ENCODE peak calls at places on chromosomes 5 and 9, in ten cellular contexts. One of them, this sample, is unnamed.

GRCh38 chr5:137036630-137037029 is 462.5 kb downstream of the SPOCK1 start:
- DNase-seq in neural crest cell: no peak
- DNase-seq in H9: peak
- DNase-seq in activated CD8-positive, alpha-beta T cell treated with anti-CD3 and anti-CD28 coated beads for 36 hours: no peak
- DNase-seq in WTC11: peak
- DNase-seq in AG04450: no peak
- DNase-seq in dorsolateral prefrontal cortex: no peak
- DNase-seq in GM12865: no peak
- DNase-seq in esophagus squamous epithelium: no peak
- DNase-seq in fibroblast of mammary gland: no peak
- DNase-seq in this sample: no peak

GRCh38 chr5:14097998-14098471 is 45.1 kb upstream of the TRIO start:
- DNase-seq in fibroblast of mammary gland: peak
- DNase-seq in esophagus squamous epithelium: no peak
- DNase-seq in neural crest cell: no peak
- DNase-seq in dorsolateral prefrontal cortex: no peak
- DNase-seq in AG04450: peak
- DNase-seq in activated CD8-positive, alpha-beta T cell treated with anti-CD3 and anti-CD28 coated beads for 36 hours: no peak
- DNase-seq in GM12865: no peak
- DNase-seq in H9: no peak
- DNase-seq in WTC11: no peak
- DNase-seq in this sample: no peak

GRCh38 chr9:84000186-84000585 is 19.6 kb downstream of the RMI1 start:
- DNase-seq in H9: no peak
- DNase-seq in activated CD8-positive, alpha-beta T cell treated with anti-CD3 and anti-CD28 coated beads for 36 hours: no peak
- DNase-seq in GM12865: no peak
- DNase-seq in dorsolateral prefrontal cortex: no peak
- DNase-seq in esophagus squamous epithelium: no peak
- DNase-seq in fibroblast of mammary gland: no peak
- DNase-seq in neural crest cell: no peak
- DNase-seq in WTC11: no peak
- DNase-seq in AG04450: no peak
- DNase-seq in this sample: no peak

GRCh38 chr9:129284607-129285291 is 106.7 kb upstream of the IER5L start:
- DNase-seq in dorsolateral prefrontal cortex: peak
- DNase-seq in WTC11: no peak
- DNase-seq in neural crest cell: no peak
- DNase-seq in fibroblast of mammary gland: no peak
- DNase-seq in H9: no peak
- DNase-seq in GM12865: no peak
- DNase-seq in activated CD8-positive, alpha-beta T cell treated with anti-CD3 and anti-CD28 coated beads for 36 hours: no peak
- DNase-seq in AG04450: no peak
- DNase-seq in esophagus squamous epithelium: no peak
- DNase-seq in this sample: no peak

GRCh38 chr5:83253731-83254130 is 176.4 kb downstream of the XRCC4 start:
- DNase-seq in esophagus squamous epithelium: no peak
- DNase-seq in neural crest cell: no peak
- DNase-seq in AG04450: no peak
- DNase-seq in fibroblast of mammary gland: peak
- DNase-seq in WTC11: no peak
- DNase-seq in dorsolateral prefrontal cortex: no peak
- DNase-seq in activated CD8-positive, alpha-beta T cell treated with anti-CD3 and anti-CD28 coated beads for 36 hours: no peak
- DNase-seq in H9: no peak
- DNase-seq in GM12865: no peak
- DNase-seq in this sample: no peak

GRCh38 chr5:77852514-77853352 is 76.6 kb upstream of the TBCA start:
- DNase-seq in activated CD8-positive, alpha-beta T cell treated with anti-CD3 and anti-CD28 coated beads for 36 hours: peak
- DNase-seq in neural crest cell: peak
- DNase-seq in AG04450: no peak
- DNase-seq in H9: peak
- DNase-seq in GM12865: peak
- DNase-seq in dorsolateral prefrontal cortex: peak
- DNase-seq in WTC11: peak
- DNase-seq in esophagus squamous epithelium: no peak
- DNase-seq in fibroblast of mammary gland: peak
- DNase-seq in this sample: no peak

GRCh38 chr5:135810188-135810943 is 24.1 kb upstream of the SLC25A48 start:
- DNase-seq in activated CD8-positive, alpha-beta T cell treated with anti-CD3 and anti-CD28 coated beads for 36 hours: no peak
- DNase-seq in AG04450: no peak
- DNase-seq in GM12865: peak
- DNase-seq in neural crest cell: no peak
- DNase-seq in dorsolateral prefrontal cortex: no peak
- DNase-seq in H9: no peak
- DNase-seq in esophagus squamous epithelium: no peak
- DNase-seq in WTC11: no peak
- DNase-seq in fibroblast of mammary gland: no peak
- DNase-seq in this sample: no peak

GRCh38 chr5:59744531-59744992 is 149.0 kb downstream of the PDE4D start:
- DNase-seq in fibroblast of mammary gland: peak
- DNase-seq in neural crest cell: no peak
- DNase-seq in dorsolateral prefrontal cortex: no peak
- DNase-seq in GM12865: no peak
- DNase-seq in H9: no peak
- DNase-seq in WTC11: no peak
- DNase-seq in esophagus squamous epithelium: no peak
- DNase-seq in AG04450: no peak
- DNase-seq in activated CD8-positive, alpha-beta T cell treated with anti-CD3 and anti-CD28 coated beads for 36 hours: no peak
- DNase-seq in this sample: no peak

GRCh38 chr5:126805108-126805507 is 28.2 kb downstream of the LMNB1 start:
- DNase-seq in GM12865: no peak
- DNase-seq in H9: no peak
- DNase-seq in WTC11: no peak
- DNase-seq in fibroblast of mammary gland: peak
- DNase-seq in activated CD8-positive, alpha-beta T cell treated with anti-CD3 and anti-CD28 coated beads for 36 hours: no peak
- DNase-seq in AG04450: no peak
- DNase-seq in dorsolateral prefrontal cortex: no peak
- DNase-seq in neural crest cell: no peak
- DNase-seq in esophagus squamous epithelium: no peak
- DNase-seq in this sample: no peak

GRCh38 chr5:91474201-91474600 is 91.1 kb upstream of the ARRDC3 start:
- DNase-seq in neural crest cell: no peak
- DNase-seq in WTC11: no peak
- DNase-seq in H9: no peak
- DNase-seq in esophagus squamous epithelium: no peak
- DNase-seq in dorsolateral prefrontal cortex: no peak
- DNase-seq in AG04450: no peak
- DNase-seq in fibroblast of mammary gland: peak
- DNase-seq in GM12865: no peak
- DNase-seq in activated CD8-positive, alpha-beta T cell treated with anti-CD3 and anti-CD28 coated beads for 36 hours: no peak
- DNase-seq in this sample: no peak

GRCh38 chr9:70549926-70550325 is 135.5 kb upstream of the KLF9 start:
- DNase-seq in fibroblast of mammary gland: no peak
- DNase-seq in H9: no peak
- DNase-seq in esophagus squamous epithelium: no peak
- DNase-seq in GM12865: no peak
- DNase-seq in WTC11: no peak
- DNase-seq in dorsolateral prefrontal cortex: no peak
- DNase-seq in neural crest cell: no peak
- DNase-seq in activated CD8-positive, alpha-beta T cell treated with anti-CD3 and anti-CD28 coated beads for 36 hours: no peak
- DNase-seq in AG04450: no peak
- DNase-seq in this sample: no peak

GRCh38 chr5:172872997-172873491 is 39.0 kb downstream of the ERGIC1 start:
- DNase-seq in neural crest cell: no peak
- DNase-seq in AG04450: no peak
- DNase-seq in GM12865: no peak
- DNase-seq in esophagus squamous epithelium: no peak
- DNase-seq in H9: no peak
- DNase-seq in dorsolateral prefrontal cortex: peak
- DNase-seq in WTC11: no peak
- DNase-seq in activated CD8-positive, alpha-beta T cell treated with anti-CD3 and anti-CD28 coated beads for 36 hours: no peak
- DNase-seq in fibroblast of mammary gland: peak
- DNase-seq in this sample: no peak

GRCh38 chr9:385818-386398 is 171.2 kb downstream of the DOCK8 start:
- DNase-seq in neural crest cell: peak
- DNase-seq in esophagus squamous epithelium: no peak
- DNase-seq in AG04450: peak
- DNase-seq in dorsolateral prefrontal cortex: peak
- DNase-seq in fibroblast of mammary gland: peak
- DNase-seq in activated CD8-positive, alpha-beta T cell treated with anti-CD3 and anti-CD28 coated beads for 36 hours: peak
- DNase-seq in WTC11: peak
- DNase-seq in GM12865: peak
- DNase-seq in H9: peak
- DNase-seq in this sample: no peak

GRCh38 chr5:149338364-149338763 is 6.9 kb upstream of the GRPEL2 start:
- DNase-seq in activated CD8-positive, alpha-beta T cell treated with anti-CD3 and anti-CD28 coated beads for 36 hours: no peak
- DNase-seq in neural crest cell: no peak
- DNase-seq in fibroblast of mammary gland: no peak
- DNase-seq in WTC11: no peak
- DNase-seq in GM12865: no peak
- DNase-seq in H9: no peak
- DNase-seq in dorsolateral prefrontal cortex: no peak
- DNase-seq in AG04450: no peak
- DNase-seq in esophagus squamous epithelium: no peak
- DNase-seq in this sample: no peak

DNA sequence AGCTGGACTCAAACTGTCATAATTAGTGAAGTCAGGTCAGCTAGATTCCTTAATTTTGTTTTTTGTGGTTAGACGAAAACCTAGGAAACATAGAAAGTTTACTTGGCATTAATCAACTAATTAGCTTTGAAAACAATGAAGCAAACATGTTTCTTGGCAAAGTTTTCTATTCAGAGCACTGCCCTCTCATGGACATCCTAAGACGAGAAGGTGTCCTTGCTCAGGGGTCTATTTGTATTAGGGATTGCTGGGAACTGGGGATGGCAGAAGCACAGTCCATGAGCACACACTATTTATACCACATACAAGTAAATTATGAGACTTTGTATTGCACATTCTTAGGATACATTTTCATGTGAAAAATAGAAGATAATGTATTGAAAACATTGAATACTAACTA is 49.7 kb downstream of the POC5 start:
- DNase-seq in GM12865: no peak
- DNase-seq in activated CD8-positive, alpha-beta T cell treated with anti-CD3 and anti-CD28 coated beads for 36 hours: no peak
- DNase-seq in fibroblast of mammary gland: no peak
- DNase-seq in neural crest cell: no peak
- DNase-seq in WTC11: no peak
- DNase-seq in esophagus squamous epithelium: no peak
- DNase-seq in dorsolateral prefrontal cortex: no peak
- DNase-seq in AG04450: no peak
- DNase-seq in H9: no peak
- DNase-seq in this sample: no peak
- TF ChIP-seq CTCF in GM12865: no peak
- TF ChIP-seq CTCF in activated CD8-positive, alpha-beta T cell treated with anti-CD3 and anti-CD28 coated beads for 36 hours: no peak
- TF ChIP-seq CTCF in fibroblast of mammary gland: peak
- TF ChIP-seq CTCF in neural crest cell: peak
- TF ChIP-seq CTCF in WTC11: no peak
- TF ChIP-seq CTCF in esophagus squamous epithelium: no peak
- TF ChIP-seq CTCF in dorsolateral prefrontal cortex: no peak
- TF ChIP-seq CTCF in AG04450: no peak
- TF ChIP-seq CTCF in H9: peak
- TF ChIP-seq CTCF in this sample: no peak

DNA sequence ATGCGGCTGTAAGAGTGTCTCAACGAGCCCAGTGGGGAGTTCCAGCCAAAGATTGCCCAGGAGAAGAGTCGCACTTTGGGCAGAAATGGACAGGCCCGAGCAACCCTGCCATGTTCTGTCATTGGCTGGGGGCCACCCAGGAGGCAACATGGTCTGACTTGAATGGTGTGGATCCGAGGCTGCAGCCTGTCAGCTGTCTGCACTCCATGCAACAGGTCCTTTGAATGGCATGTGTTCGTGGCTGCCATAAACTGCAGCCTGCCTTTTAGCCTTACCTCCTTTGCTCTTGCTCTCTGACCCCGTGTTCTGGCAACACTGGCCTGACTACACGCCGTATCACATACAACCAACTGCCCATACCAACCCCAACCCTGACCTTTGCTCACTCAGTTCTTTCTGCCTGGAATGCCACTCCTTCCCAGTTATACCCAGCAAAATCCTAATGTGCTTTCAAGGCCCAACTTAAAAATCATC is 55.7 kb downstream of the IRF1 start:
- DNase-seq in activated CD8-positive, alpha-beta T cell treated with anti-CD3 and anti-CD28 coated beads for 36 hours: no peak
- DNase-seq in AG04450: no peak
- DNase-seq in GM12865: no peak
- DNase-seq in neural crest cell: no peak
- DNase-seq in dorsolateral prefrontal cortex: no peak
- DNase-seq in fibroblast of mammary gland: no peak
- DNase-seq in H9: no peak
- DNase-seq in WTC11: no peak
- DNase-seq in esophagus squamous epithelium: no peak
- DNase-seq in this sample: no peak
- TF ChIP-seq CTCF in activated CD8-positive, alpha-beta T cell treated with anti-CD3 and anti-CD28 coated beads for 36 hours: no peak
- TF ChIP-seq CTCF in AG04450: no peak
- TF ChIP-seq CTCF in GM12865: no peak
- TF ChIP-seq CTCF in neural crest cell: no peak
- TF ChIP-seq CTCF in dorsolateral prefrontal cortex: no peak
- TF ChIP-seq CTCF in fibroblast of mammary gland: no peak
- TF ChIP-seq CTCF in H9: no peak
- TF ChIP-seq CTCF in WTC11: no peak
- TF ChIP-seq CTCF in esophagus squamous epithelium: no peak
- TF ChIP-seq CTCF in this sample: no peak

GRCh38 chr5:124604419-124604818 is 142.0 kb downstream of the ZNF608 start:
- DNase-seq in dorsolateral prefrontal cortex: no peak
- DNase-seq in WTC11: no peak
- DNase-seq in fibroblast of mammary gland: no peak
- DNase-seq in AG04450: no peak
- DNase-seq in activated CD8-positive, alpha-beta T cell treated with anti-CD3 and anti-CD28 coated beads for 36 hours: no peak
- DNase-seq in esophagus squamous epithelium: no peak
- DNase-seq in GM12865: no peak
- DNase-seq in neural crest cell: no peak
- DNase-seq in H9: no peak
- DNase-seq in this sample: no peak
- TF ChIP-seq CTCF in dorsolateral prefrontal cortex: no peak
- TF ChIP-seq CTCF in WTC11: no peak
- TF ChIP-seq CTCF in fibroblast of mammary gland: no peak
- TF ChIP-seq CTCF in AG04450: no peak
- TF ChIP-seq CTCF in activated CD8-positive, alpha-beta T cell treated with anti-CD3 and anti-CD28 coated beads for 36 hours: no peak
- TF ChIP-seq CTCF in esophagus squamous epithelium: no peak
- TF ChIP-seq CTCF in GM12865: no peak
- TF ChIP-seq CTCF in neural crest cell: no peak
- TF ChIP-seq CTCF in H9: no peak
- TF ChIP-seq CTCF in this sample: no peak

DNA sequence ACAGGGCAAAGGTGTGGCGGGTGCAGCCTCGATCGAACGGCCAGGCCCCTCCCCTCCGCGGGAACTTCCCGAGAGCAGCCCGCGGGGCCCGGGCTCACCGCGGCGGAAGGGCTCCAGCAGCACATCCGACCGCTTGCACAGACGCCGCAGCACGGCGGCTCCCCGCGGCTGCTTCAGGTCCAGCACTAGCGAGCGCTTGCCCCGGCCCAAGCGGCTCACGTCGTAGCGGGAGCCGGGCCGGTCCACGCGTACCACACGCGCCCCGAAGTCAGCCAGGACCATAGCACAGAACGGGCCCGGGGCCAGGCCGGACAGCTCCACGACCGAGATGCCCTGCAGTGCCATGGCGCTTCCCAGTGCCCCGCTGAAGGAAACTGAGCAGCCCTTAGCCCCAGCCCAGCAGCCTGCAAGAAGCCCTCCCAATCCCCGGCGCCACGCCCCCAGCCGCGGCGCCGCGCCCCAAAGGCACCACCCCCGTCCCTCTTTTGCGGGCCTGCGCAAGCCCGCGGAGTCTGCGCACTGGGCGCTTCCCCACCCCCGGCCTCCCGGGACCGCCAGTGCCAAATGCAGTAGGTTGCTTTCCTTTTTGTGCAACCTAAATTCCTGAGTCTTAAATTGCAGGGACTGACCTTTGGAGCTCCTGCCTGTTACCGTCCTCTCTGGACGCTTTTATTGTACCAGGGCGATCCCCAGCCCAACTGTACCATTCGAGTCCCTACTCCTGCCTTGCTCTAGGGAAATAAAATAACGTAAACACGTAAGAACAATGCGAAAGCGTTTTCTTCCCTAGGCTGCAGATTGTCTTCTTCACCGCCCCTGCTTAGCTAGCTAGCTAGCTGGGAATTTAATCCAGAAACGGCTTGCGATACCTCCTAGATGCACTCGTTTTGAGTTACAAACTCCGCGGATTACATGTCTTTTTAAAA is at the start of gene AMACR:
- DNase-seq in WTC11: peak
- DNase-seq in GM12865: peak
- DNase-seq in neural crest cell: peak
- DNase-seq in dorsolateral prefrontal cortex: peak
- DNase-seq in fibroblast of mammary gland: peak
- DNase-seq in H9: peak
- DNase-seq in esophagus squamous epithelium: peak
- DNase-seq in activated CD8-positive, alpha-beta T cell treated with anti-CD3 and anti-CD28 coated beads for 36 hours: peak
- DNase-seq in AG04450: peak
- DNase-seq in this sample: peak
- TF ChIP-seq CTCF in WTC11: no peak
- TF ChIP-seq CTCF in GM12865: no peak
- TF ChIP-seq CTCF in neural crest cell: peak
- TF ChIP-seq CTCF in dorsolateral prefrontal cortex: no peak
- TF ChIP-seq CTCF in fibroblast of mammary gland: no peak
- TF ChIP-seq CTCF in H9: no peak
- TF ChIP-seq CTCF in esophagus squamous epithelium: no peak
- TF ChIP-seq CTCF in activated CD8-positive, alpha-beta T cell treated with anti-CD3 and anti-CD28 coated beads for 36 hours: no peak
- TF ChIP-seq CTCF in AG04450: peak
- TF ChIP-seq CTCF in this sample: no peak